ENCODE peak calls at places on chromosomes 11 and 22, in five cellular contexts. One of them, this sample, is unnamed. For H3K4me1, the result is how much of the 10 kb centered on the place peaks cover.

GRCh38 chr22:48574776-48575566 is 1252.7 kb downstream of the BRD1 start:
- DNase-seq in suprapubic skin: no peak
- DNase-seq in naive thymus-derived CD4-positive, alpha-beta T cell: no peak
- DNase-seq in thoracic aorta: no peak
- DNase-seq in neural progenitor cell: peak
- DNase-seq in this sample: peak

GRCh38 chr11:101096036-101096704 is 33.4 kb downstream of the PGR start:
- DNase-seq in thoracic aorta: no peak
- DNase-seq in naive thymus-derived CD4-positive, alpha-beta T cell: no peak
- DNase-seq in neural progenitor cell: no peak
- DNase-seq in suprapubic skin: no peak
- DNase-seq in this sample: no peak

GRCh38 chr11:111602865-111603632 is 800 bp downstream of the SIK2 start:
- DNase-seq in neural progenitor cell: peak
- DNase-seq in naive thymus-derived CD4-positive, alpha-beta T cell: peak
- DNase-seq in thoracic aorta: no peak
- DNase-seq in suprapubic skin: peak
- DNase-seq in this sample: peak

GRCh38 chr22:24688294-24688693 is 85.3 kb downstream of the GGT1 start:
- DNase-seq in naive thymus-derived CD4-positive, alpha-beta T cell: no peak
- DNase-seq in neural progenitor cell: peak
- DNase-seq in suprapubic skin: no peak
- DNase-seq in thoracic aorta: no peak
- DNase-seq in this sample: no peak

GRCh38 chr11:44536779-44537516 is 28.5 kb upstream of the CD82 start:
- DNase-seq in thoracic aorta: no peak
- DNase-seq in suprapubic skin: no peak
- DNase-seq in neural progenitor cell: no peak
- DNase-seq in naive thymus-derived CD4-positive, alpha-beta T cell: no peak
- DNase-seq in this sample: no peak

GRCh38 chr11:3026803-3027202 is 30.4 kb downstream of the CARS1 start:
- DNase-seq in naive thymus-derived CD4-positive, alpha-beta T cell: no peak
- DNase-seq in thoracic aorta: no peak
- DNase-seq in neural progenitor cell: no peak
- DNase-seq in suprapubic skin: no peak
- DNase-seq in this sample: no peak

GRCh38 chr11:5922749-5923426 is 19.2 kb upstream of the OR56A3 start:
- DNase-seq in thoracic aorta: no peak
- DNase-seq in naive thymus-derived CD4-positive, alpha-beta T cell: no peak
- DNase-seq in suprapubic skin: no peak
- DNase-seq in neural progenitor cell: no peak
- DNase-seq in this sample: no peak

GRCh38 chr22:46537946-46538815 is 761 bp upstream of the CELSR1 start:
- DNase-seq in neural progenitor cell: peak
- DNase-seq in naive thymus-derived CD4-positive, alpha-beta T cell: no peak
- DNase-seq in thoracic aorta: no peak
- DNase-seq in suprapubic skin: no peak
- DNase-seq in this sample: no peak

GRCh38 chr11:101915811-101916291 is 471 bp downstream of the ANGPTL5 start:
- DNase-seq in thoracic aorta: no peak
- DNase-seq in suprapubic skin: no peak
- DNase-seq in naive thymus-derived CD4-positive, alpha-beta T cell: no peak
- DNase-seq in neural progenitor cell: peak
- DNase-seq in this sample: peak

GRCh38 chr11:279966-280761 is 2.0 kb downstream of the NLRP6 start:
- DNase-seq in suprapubic skin: peak
- DNase-seq in naive thymus-derived CD4-positive, alpha-beta T cell: no peak
- DNase-seq in thoracic aorta: no peak
- DNase-seq in neural progenitor cell: no peak
- DNase-seq in this sample: peak

GRCh38 chr11:132186699-132187098 is 816.3 kb downstream of the NTM start:
- DNase-seq in suprapubic skin: no peak
- DNase-seq in neural progenitor cell: peak
- DNase-seq in thoracic aorta: no peak
- DNase-seq in naive thymus-derived CD4-positive, alpha-beta T cell: no peak
- DNase-seq in this sample: no peak

GRCh38 chr22:32771761-32772160 is 29.7 kb upstream of the TIMP3 start:
- DNase-seq in neural progenitor cell: no peak
- DNase-seq in thoracic aorta: no peak
- DNase-seq in naive thymus-derived CD4-positive, alpha-beta T cell: no peak
- DNase-seq in suprapubic skin: no peak
- DNase-seq in this sample: no peak

GRCh38 chr22:33544707-33545106 is 375.6 kb downstream of the LARGE1 start:
- DNase-seq in thoracic aorta: no peak
- DNase-seq in neural progenitor cell: no peak
- DNase-seq in suprapubic skin: no peak
- DNase-seq in naive thymus-derived CD4-positive, alpha-beta T cell: no peak
- DNase-seq in this sample: no peak

GRCh38 chr22:30875481-30876215 is 92.9 kb downstream of the MORC2 start:
- DNase-seq in thoracic aorta: no peak
- DNase-seq in neural progenitor cell: no peak
- DNase-seq in suprapubic skin: peak
- DNase-seq in naive thymus-derived CD4-positive, alpha-beta T cell: no peak
- DNase-seq in this sample: no peak

GRCh38 chr11:40998888-40999287 is 460.6 kb downstream of the LRRC4C start:
- DNase-seq in suprapubic skin: no peak
- DNase-seq in thoracic aorta: no peak
- DNase-seq in neural progenitor cell: no peak
- DNase-seq in naive thymus-derived CD4-positive, alpha-beta T cell: no peak
- DNase-seq in this sample: no peak

GRCh38 chr22:46220921-46221320 is 29.2 kb downstream of the CDPF1 start:
- DNase-seq in naive thymus-derived CD4-positive, alpha-beta T cell: no peak
- DNase-seq in thoracic aorta: no peak
- DNase-seq in neural progenitor cell: no peak
- DNase-seq in suprapubic skin: no peak
- DNase-seq in this sample: no peak

GRCh38 chr11:119724956-119725355 is 4.0 kb downstream of the NECTIN1 start:
- DNase-seq in suprapubic skin: no peak
- DNase-seq in neural progenitor cell: no peak
- DNase-seq in naive thymus-derived CD4-positive, alpha-beta T cell: no peak
- DNase-seq in thoracic aorta: no peak
- DNase-seq in this sample: no peak

GRCh38 chr11:119726585-119727522 is 2.1 kb downstream of the NECTIN1 start:
- DNase-seq in naive thymus-derived CD4-positive, alpha-beta T cell: no peak
- DNase-seq in suprapubic skin: no peak
- DNase-seq in thoracic aorta: no peak
- DNase-seq in neural progenitor cell: peak
- DNase-seq in this sample: no peak

GRCh38 chr11:119727523-119728081 is 1.4 kb downstream of the NECTIN1 start:
- DNase-seq in neural progenitor cell: peak
- DNase-seq in suprapubic skin: no peak
- DNase-seq in naive thymus-derived CD4-positive, alpha-beta T cell: no peak
- DNase-seq in thoracic aorta: no peak
- DNase-seq in this sample: no peak

GRCh38 chr11:119728226-119728626 is 774 bp downstream of the NECTIN1 start:
- DNase-seq in thoracic aorta: no peak
- DNase-seq in neural progenitor cell: peak
- DNase-seq in suprapubic skin: no peak
- DNase-seq in naive thymus-derived CD4-positive, alpha-beta T cell: peak
- DNase-seq in this sample: no peak

GRCh38 chr11:119726150-119726553 is 2.8 kb downstream of the NECTIN1 start:
- DNase-seq in naive thymus-derived CD4-positive, alpha-beta T cell: no peak
- DNase-seq in neural progenitor cell: peak
- DNase-seq in suprapubic skin: no peak
- DNase-seq in thoracic aorta: no peak
- DNase-seq in this sample: no peak
- H3K4me1 ChIP-seq in naive thymus-derived CD4-positive, alpha-beta T cell: under half
- H3K4me1 ChIP-seq in neural progenitor cell: half or more
- H3K4me1 ChIP-seq in suprapubic skin: half or more
- H3K4me1 ChIP-seq in thoracic aorta: under half
- H3K4me1 ChIP-seq in this sample: under half

DNA sequence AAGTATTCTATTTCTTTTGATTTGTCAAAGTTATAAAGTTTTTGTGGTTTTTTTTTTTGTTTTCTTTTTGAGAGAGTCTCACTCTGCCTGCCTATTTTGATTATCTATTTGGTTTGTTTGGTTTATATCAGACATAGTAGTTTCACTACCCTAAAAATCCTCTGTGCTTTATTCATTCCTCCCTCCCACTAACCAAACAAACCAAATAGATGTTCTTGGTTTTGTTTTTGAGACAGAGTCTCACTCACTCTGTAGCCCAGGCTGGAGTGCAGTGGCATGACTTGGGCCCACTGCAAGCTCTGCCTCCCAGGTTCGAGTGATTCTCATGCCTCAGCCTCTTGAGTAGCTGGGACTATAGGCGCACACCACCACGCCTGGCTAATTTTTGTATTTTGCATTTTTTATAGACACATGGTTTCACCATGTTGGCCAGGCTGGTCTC is 67.9 kb downstream of the ENTHD1 start:
- DNase-seq in suprapubic skin: no peak
- DNase-seq in naive thymus-derived CD4-positive, alpha-beta T cell: no peak
- DNase-seq in thoracic aorta: no peak
- DNase-seq in neural progenitor cell: no peak
- DNase-seq in this sample: peak
- H3K27ac ChIP-seq in suprapubic skin: no peak
- H3K27ac ChIP-seq in naive thymus-derived CD4-positive, alpha-beta T cell: no peak
- H3K27ac ChIP-seq in thoracic aorta: no peak
- H3K27ac ChIP-seq in neural progenitor cell: no peak
- H3K27ac ChIP-seq in this sample: no peak

GRCh38 chr22:34950480-34950879 is 115.5 kb upstream of the ISX start:
- DNase-seq in naive thymus-derived CD4-positive, alpha-beta T cell: no peak
- DNase-seq in neural progenitor cell: peak
- DNase-seq in thoracic aorta: no peak
- DNase-seq in suprapubic skin: no peak
- DNase-seq in this sample: no peak

GRCh38 chr22:34946339-34946985 is 119.5 kb upstream of the ISX start:
- DNase-seq in naive thymus-derived CD4-positive, alpha-beta T cell: no peak
- DNase-seq in neural progenitor cell: no peak
- DNase-seq in thoracic aorta: no peak
- DNase-seq in suprapubic skin: no peak
- DNase-seq in this sample: no peak

DNA sequence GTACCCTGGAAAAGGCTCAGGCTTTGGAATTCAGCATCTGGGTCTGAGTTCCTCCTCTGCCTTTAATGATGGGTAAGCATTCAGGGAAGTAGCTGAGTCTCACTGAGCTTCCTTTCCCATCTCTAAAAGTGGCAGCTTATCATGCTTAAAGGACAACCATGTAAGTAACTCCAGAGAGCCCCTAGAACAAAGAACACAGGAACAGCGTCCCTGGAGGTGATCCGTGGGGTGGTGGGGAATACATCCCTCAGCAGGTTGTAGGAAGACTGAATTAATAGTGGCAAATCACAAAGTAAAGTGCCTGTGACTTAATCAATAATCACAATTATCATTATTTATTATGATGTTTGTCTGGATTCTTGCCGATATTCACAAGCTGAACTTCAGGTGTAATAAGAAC is 114.7 kb upstream of the ISX start:
- DNase-seq in naive thymus-derived CD4-positive, alpha-beta T cell: no peak
- DNase-seq in suprapubic skin: no peak
- DNase-seq in thoracic aorta: no peak
- DNase-seq in neural progenitor cell: no peak
- DNase-seq in this sample: no peak
- H3K4me1 ChIP-seq in naive thymus-derived CD4-positive, alpha-beta T cell: under half
- H3K4me1 ChIP-seq in suprapubic skin: under half
- H3K4me1 ChIP-seq in thoracic aorta: under half
- H3K4me1 ChIP-seq in neural progenitor cell: under half
- H3K4me1 ChIP-seq in this sample: under half

GRCh38 chr11:96259053-96259837 is 83.8 kb downstream of the MAML2 start:
- DNase-seq in naive thymus-derived CD4-positive, alpha-beta T cell: no peak
- DNase-seq in thoracic aorta: no peak
- DNase-seq in neural progenitor cell: no peak
- DNase-seq in suprapubic skin: no peak
- DNase-seq in this sample: no peak
- H3K27ac ChIP-seq in naive thymus-derived CD4-positive, alpha-beta T cell: peak
- H3K27ac ChIP-seq in thoracic aorta: no peak
- H3K27ac ChIP-seq in neural progenitor cell: no peak
- H3K27ac ChIP-seq in suprapubic skin: peak
- H3K27ac ChIP-seq in this sample: peak